ENCODE peak calls at places on chromosome 18, in ten cellular contexts. Z, W, P, G, O, V, R, X, J and L are unnamed samples.

GRCh38 chr18:51234117-51235010 is 36.9 kb upstream of the MEX3C start:
- DNase-seq in Z (no peak), W (no peak), P (no peak), G (no peak), O (no peak), V (no peak), R (no peak), X (no peak), J (no peak), L (no peak)

GRCh38 chr18:32300914-32301313 is 111.1 kb downstream of the MEP1B start:
- DNase-seq in Z (no peak), W (no peak), P (no peak), G (no peak), O (no peak), V (no peak), R (no peak), X (no peak), J (no peak), L (no peak)

GRCh38 chr18:39453882-39454281 is 1888.3 kb upstream of the CELF4 start:
- DNase-seq in Z (peak), W (peak), P (peak), G (no peak), O (no peak), V (no peak), R (peak), X (no peak), J (no peak), L (no peak)

GRCh38 chr18:47397671-47398319 is 146.3 kb upstream of the SKOR2 start:
- DNase-seq in Z (no peak), W (no peak), P (no peak), G (no peak), O (peak), V (no peak), R (no peak), X (no peak), J (no peak), L (no peak)

GRCh38 chr18:34651586-34652369 is 58.3 kb upstream of the DTNA start:
- DNase-seq in Z (no peak), W (no peak), P (no peak), G (no peak), O (no peak), V (no peak), R (peak), X (no peak), J (no peak), L (no peak)

GRCh38 chr18:34039194-34039593 is 185.5 kb downstream of the NOL4 start:
- DNase-seq in Z (no peak), W (no peak), P (no peak), G (no peak), O (no peak), V (no peak), R (no peak), X (no peak), J (no peak), L (no peak)

GRCh38 chr18:44791520-44791919 is 110.8 kb downstream of the SETBP1 start:
- DNase-seq in Z (no peak), W (no peak), P (no peak), G (no peak), O (no peak), V (no peak), R (peak), X (no peak), J (no peak), L (no peak)

GRCh38 chr18:57806891-57807280 is 3.8 kb upstream of the ATP8B1 start:
- DNase-seq in Z (no peak), W (peak), P (peak), G (no peak), O (no peak), V (no peak), R (peak), X (no peak), J (no peak), L (no peak)

GRCh38 chr18:63949068-63949737 is at the start of gene HMSD:
- DNase-seq in Z (no peak), W (peak), P (peak), G (peak), O (peak), V (peak), R (peak), X (no peak), J (no peak), L (no peak)

GRCh38 chr18:23136326-23137092 is 1.2 kb downstream of the CABLES1 start:
- DNase-seq in Z (peak), W (peak), P (peak), G (peak), O (peak), V (peak), R (peak), X (no peak), J (peak), L (no peak)

GRCh38 chr18:67265464-67266245 is 250.9 kb downstream of the DSEL start:
- DNase-seq in Z (no peak), W (no peak), P (peak), G (no peak), O (no peak), V (no peak), R (peak), X (no peak), J (no peak), L (no peak)

GRCh38 chr18:35497006-35497333 is 790 bp downstream of the INO80C start:
- DNase-seq in Z (no peak), W (no peak), P (no peak), G (no peak), O (no peak), V (no peak), R (peak), X (no peak), J (no peak), L (no peak)

GRCh38 chr18:50277935-50278334 is 3.4 kb downstream of the MBD1 start:
- DNase-seq in Z (no peak), W (no peak), P (peak), G (no peak), O (no peak), V (no peak), R (peak), X (no peak), J (no peak), L (no peak)

GRCh38 chr18:55501594-55502345 is 86.2 kb downstream of the TCF4 start:
- DNase-seq in Z (no peak), W (no peak), P (peak), G (no peak), O (no peak), V (no peak), R (peak), X (no peak), J (no peak), L (no peak)
- H3K4me3 ChIP-seq in Z (no peak), W (no peak), P (no peak), G (no peak), O (peak), V (no peak), R (no peak), X (no peak), J (no peak), L (no peak)

DNA sequence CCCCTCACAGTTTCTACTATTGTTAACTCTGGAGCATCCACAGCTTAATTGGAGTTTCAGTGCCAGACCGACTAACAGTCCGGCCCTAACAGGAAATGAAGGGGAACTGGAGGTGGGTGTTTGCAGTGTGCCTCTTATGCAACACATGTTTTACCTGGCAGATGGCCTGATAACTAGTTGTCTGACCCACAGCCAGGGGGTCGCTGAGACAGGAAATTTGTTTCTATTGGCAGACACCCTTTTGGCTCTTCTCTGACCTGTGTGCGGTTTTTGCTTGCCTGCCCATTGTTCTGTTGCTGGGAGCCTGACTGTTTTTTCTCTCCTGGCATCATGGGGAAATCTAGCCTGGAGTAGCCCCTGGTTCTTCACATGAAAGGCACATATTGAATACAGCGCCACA is 1329.8 kb downstream of the DSC3 start:
- DNase-seq in Z (no peak), W (peak), P (peak), G (no peak), O (no peak), V (no peak), R (peak), X (no peak), J (no peak), L (no peak)
- H3K27ac ChIP-seq in Z (no peak), W (no peak), P (no peak), G (no peak), O (peak), V (no peak), R (no peak), X (no peak), J (no peak), L (no peak)

GRCh38 chr18:68429809-68430208 is 285.1 kb downstream of the TMX3 start:
- DNase-seq in Z (no peak), W (no peak), P (peak), G (no peak), O (no peak), V (no peak), R (peak), X (no peak), J (no peak), L (no peak)
- H3K4me3 ChIP-seq in Z (no peak), W (no peak), P (no peak), G (no peak), O (no peak), V (no peak), R (no peak), X (no peak), J (no peak), L (no peak)

GRCh38 chr18:79935098-79935480 is 16.4 kb downstream of the SLC66A2 start:
- DNase-seq in Z (no peak), W (no peak), P (no peak), G (no peak), O (no peak), V (peak), R (no peak), X (no peak), J (peak), L (no peak)

GRCh38 chr18:79935925-79936324 is 15.5 kb downstream of the SLC66A2 start:
- DNase-seq in Z (no peak), W (no peak), P (no peak), G (no peak), O (no peak), V (peak), R (no peak), X (peak), J (peak), L (no peak)

GRCh38 chr18:79933765-79934164 is 17.7 kb downstream of the SLC66A2 start:
- DNase-seq in Z (no peak), W (no peak), P (no peak), G (no peak), O (no peak), V (peak), R (peak), X (no peak), J (peak), L (no peak)

GRCh38 chr18:79935499-79935898 is 16.0 kb downstream of the SLC66A2 start:
- DNase-seq in Z (no peak), W (no peak), P (no peak), G (no peak), O (no peak), V (peak), R (no peak), X (peak), J (peak), L (no peak)

GRCh38 chr18:79934311-79935097 is 16.9 kb downstream of the SLC66A2 start:
- DNase-seq in Z (no peak), W (no peak), P (no peak), G (no peak), O (no peak), V (peak), R (no peak), X (peak), J (peak), L (no peak)
- H3K27ac ChIP-seq in Z (no peak), W (peak), P (no peak), G (no peak), O (no peak), V (peak), R (no peak), X (no peak), J (no peak), L (no peak)

GRCh38 chr18:72867721-72868665 is at the start of gene NETO1:
- DNase-seq in Z (no peak), W (no peak), P (peak), G (no peak), O (peak), V (no peak), R (no peak), X (no peak), J (no peak), L (no peak)
- H3K4me3 ChIP-seq in Z (peak), W (no peak), P (peak), G (no peak), O (no peak), V (peak), R (peak), X (peak), J (peak), L (peak)